ENCODE peak calls at places on chromosomes 5 and 9, in five cellular contexts. One of them, this sample, is unnamed.

GRCh38 chr5:132496631-132497487 is 6.3 kb upstream of the IRF1 start:
- DNase-seq in A172: peak; percentile 70
- DNase-seq in amniotic stem cell: peak; percentile 42
- DNase-seq in IMR-90: peak; percentile 87
- DNase-seq in kidney glomerular epithelial cell: peak; percentile 73
- DNase-seq in this sample: peak; percentile 80

GRCh38 chr9:134950811-134951210 is 33.1 kb upstream of the FCN1 start:
- DNase-seq in IMR-90: no peak
- DNase-seq in amniotic stem cell: no peak
- DNase-seq in A172: no peak
- DNase-seq in kidney glomerular epithelial cell: no peak
- DNase-seq in this sample: no peak

GRCh38 chr5:66339896-66340295 is 195.8 kb downstream of the SREK1 start:
- DNase-seq in A172: no peak
- DNase-seq in kidney glomerular epithelial cell: no peak
- DNase-seq in IMR-90: no peak
- DNase-seq in amniotic stem cell: no peak
- DNase-seq in this sample: no peak

GRCh38 chr9:69622664-69623063 is 49.5 kb downstream of the APBA1 start:
- DNase-seq in IMR-90: peak; percentile 46
- DNase-seq in kidney glomerular epithelial cell: no peak
- DNase-seq in amniotic stem cell: no peak
- DNase-seq in A172: no peak
- DNase-seq in this sample: no peak

GRCh38 chr9:110626109-110626829 is 42.3 kb upstream of the MUSK start:
- DNase-seq in kidney glomerular epithelial cell: no peak
- DNase-seq in A172: peak; percentile 41
- DNase-seq in IMR-90: peak; percentile 98
- DNase-seq in amniotic stem cell: peak; percentile 71
- DNase-seq in this sample: peak; percentile 67

GRCh38 chr5:179380211-179381035 is 35.2 kb upstream of the ADAMTS2 start:
- DNase-seq in kidney glomerular epithelial cell: no peak
- DNase-seq in IMR-90: no peak
- DNase-seq in A172: no peak
- DNase-seq in amniotic stem cell: no peak
- DNase-seq in this sample: no peak

GRCh38 chr9:123928471-123929176 is 1.3 kb downstream of the DENND1A start:
- DNase-seq in A172: peak; percentile 16
- DNase-seq in amniotic stem cell: peak; percentile 28
- DNase-seq in kidney glomerular epithelial cell: no peak
- DNase-seq in IMR-90: peak; percentile 41
- DNase-seq in this sample: no peak

GRCh38 chr5:143449772-143450171 is 46.3 kb upstream of the NR3C1 start:
- DNase-seq in kidney glomerular epithelial cell: no peak
- DNase-seq in A172: no peak
- DNase-seq in amniotic stem cell: no peak
- DNase-seq in IMR-90: peak; percentile 50
- DNase-seq in this sample: no peak

GRCh38 chr5:54671111-54671531 is 153.6 kb downstream of the SNX18 start:
- DNase-seq in IMR-90: peak; percentile 36
- DNase-seq in kidney glomerular epithelial cell: no peak
- DNase-seq in amniotic stem cell: no peak
- DNase-seq in A172: no peak
- DNase-seq in this sample: no peak

GRCh38 chr5:109558952-109559351 is 130.8 kb upstream of the MAN2A1 start:
- DNase-seq in amniotic stem cell: no peak
- DNase-seq in A172: no peak
- DNase-seq in kidney glomerular epithelial cell: no peak
- DNase-seq in IMR-90: no peak
- DNase-seq in this sample: no peak

GRCh38 chr9:110942522-110942921 is 95.7 kb downstream of the LPAR1 start:
- DNase-seq in IMR-90: peak; percentile 65
- DNase-seq in amniotic stem cell: no peak
- DNase-seq in kidney glomerular epithelial cell: peak; percentile 27
- DNase-seq in A172: peak; percentile 40
- DNase-seq in this sample: no peak

GRCh38 chr5:132505641-132506040 is 15.1 kb upstream of the IRF1 start:
- DNase-seq in IMR-90: peak; percentile 30
- DNase-seq in amniotic stem cell: no peak
- DNase-seq in kidney glomerular epithelial cell: no peak
- DNase-seq in A172: no peak
- DNase-seq in this sample: peak; percentile 10

GRCh38 chr5:135651156-135651555 is 72.4 kb upstream of the CXCL14 start:
- DNase-seq in kidney glomerular epithelial cell: peak; percentile 85
- DNase-seq in A172: peak; percentile 87
- DNase-seq in IMR-90: peak; percentile 1
- DNase-seq in amniotic stem cell: no peak
- DNase-seq in this sample: peak; percentile 49

GRCh38 chr5:181108578-181109165 is 22.3 kb downstream of the OR2V1 start:
- DNase-seq in kidney glomerular epithelial cell: no peak
- DNase-seq in amniotic stem cell: no peak
- DNase-seq in A172: no peak
- DNase-seq in IMR-90: no peak
- DNase-seq in this sample: no peak